ENCODE peak calls at places on chromosomes 11 and 22, in four cellular contexts. C is K562, E is HepG2, L is H1. O is an unnamed sample.

GRCh38 chr22:44957267-44957905 is 52.4 kb downstream of the PHF21B start:
- DNase-seq in E (peak), C (no peak), L (no peak), O (no peak)

GRCh38 chr11:115084191-115084590 is 405.9 kb downstream of the NXPE2 start:
- DNase-seq in L (no peak), E (no peak), C (no peak), O (no peak)

GRCh38 chr11:65132988-65133700 is 1.2 kb downstream of the SYVN1 start:
- DNase-seq in E (peak), L (peak), C (peak), O (peak)

GRCh38 chr11:93831343-93832082 is 18.9 kb downstream of the VSTM5 start:
- DNase-seq in C (no peak), E (no peak), L (no peak), O (no peak)

GRCh38 chr22:42883121-42883520 is 26.0 kb upstream of the ARFGAP3 start:
- DNase-seq in C (no peak), E (no peak), L (no peak), O (no peak)

GRCh38 chr11:112318193-112318592 is 57.5 kb upstream of the PLET1 start:
- DNase-seq in C (no peak), E (no peak), L (no peak), O (peak)

GRCh38 chr22:19168088-19168890 is 10.2 kb downstream of the SLC25A1 start:
- DNase-seq in L (no peak), E (no peak), C (peak), O (no peak)

GRCh38 chr22:41544671-41545476 is 604 bp upstream of the POLR3H start:
- DNase-seq in E (no peak), C (no peak), L (no peak), O (no peak)

GRCh38 chr11:19378814-19379213 is 138.1 kb upstream of the E2F8 start:
- DNase-seq in C (no peak), E (no peak), L (no peak), O (no peak)

GRCh38 chr11:72989727-72990126 is 152.4 kb downstream of the FCHSD2 start:
- DNase-seq in C (no peak), L (no peak), E (no peak), O (no peak)

GRCh38 chr11:7955191-7955590 is 10.1 kb downstream of the NLRP10 start:
- DNase-seq in L (no peak), E (no peak), C (no peak), O (no peak)

GRCh38 chr22:17754233-17754925 is 19.9 kb downstream of the BID start:
- DNase-seq in C (no peak), E (no peak), L (no peak), O (no peak)

GRCh38 chr11:121412000-121412587 is 40.0 kb upstream of the SORL1 start:
- DNase-seq in C (no peak), L (no peak), E (no peak), O (no peak)

GRCh38 chr11:93929407-93929806 is 79.0 kb upstream of the VSTM5 start:
- DNase-seq in E (no peak), C (no peak), L (no peak), O (no peak)

GRCh38 chr22:27880778-27881394 is 38.2 kb downstream of the PITPNB start:
- DNase-seq in C (peak), L (no peak), E (peak), O (peak)

GRCh38 chr11:18280438-18281046 is 14.5 kb downstream of the SAA1 start:
- DNase-seq in C (no peak), E (no peak), L (no peak), O (no peak)

GRCh38 chr11:120334894-120335462 is 1.2 kb upstream of the ARHGEF12 start:
- DNase-seq in E (peak), L (peak), C (peak), O (no peak)

GRCh38 chr22:49197986-49198704 is 629.5 kb downstream of the BRD1 start:
- DNase-seq in L (no peak), E (no peak), C (no peak), O (no peak)

GRCh38 chr11:95985174-95985808 is 61.4 kb upstream of the MTMR2 start:
- DNase-seq in C (no peak), E (no peak), L (no peak), O (no peak)
- TF ChIP-seq ZNF274 in C (no peak), E (no peak), L (no peak), O (no peak)

GRCh38 chr11:84855846-84856245 is 771.3 kb downstream of the DLG2 start:
- DNase-seq in L (no peak), C (no peak), E (no peak), O (no peak)

GRCh38 chr11:84854498-84854880 is 772.7 kb downstream of the DLG2 start:
- DNase-seq in C (no peak), E (no peak), L (no peak), O (no peak)

GRCh38 chr11:84857746-84858145 is 769.4 kb downstream of the DLG2 start:
- DNase-seq in C (no peak), E (no peak), L (no peak), O (no peak)

GRCh38 chr11:84853841-84854497 is 773.2 kb downstream of the DLG2 start:
- DNase-seq in L (no peak), E (no peak), C (no peak), O (no peak)
- TF ChIP-seq FOSL1 in L (no peak), E (no peak), C (no peak), O (no peak)

DNA sequence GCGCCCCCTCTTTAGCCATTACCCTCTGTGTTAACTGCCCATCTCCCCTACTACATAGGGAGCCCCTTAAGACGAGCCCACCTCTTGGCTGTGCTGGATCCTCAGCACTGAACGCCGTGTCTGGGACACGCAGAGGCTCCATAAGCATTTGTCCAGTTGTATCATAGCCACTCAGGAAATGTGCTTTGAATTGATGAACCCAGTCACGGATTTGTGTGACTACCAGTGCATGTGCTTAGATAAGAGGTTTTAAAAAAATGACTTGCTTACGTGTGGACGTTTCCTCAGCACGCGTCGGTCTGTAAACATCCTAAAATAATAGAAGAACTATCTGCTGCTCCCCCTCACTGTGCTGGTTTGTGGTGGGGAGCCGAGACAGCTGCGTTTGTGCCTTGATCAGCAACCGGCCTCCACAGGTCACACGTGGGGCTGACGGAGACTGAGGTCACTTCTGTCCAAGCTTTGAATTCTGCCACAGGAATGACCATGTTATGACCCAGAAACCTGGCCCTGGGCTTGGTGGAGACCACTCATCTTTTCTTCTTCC is 4.2 kb downstream of the MICAL2 start:
- DNase-seq in L (no peak), C (peak), E (no peak), O (no peak)
- TF ChIP-seq SIN3A in L (no peak), C (no peak), E (no peak), O (no peak)

GRCh38 chr11:11533751-11534150 is 88.1 kb downstream of the GALNT18 start:
- DNase-seq in E (no peak), L (no peak), C (no peak), O (no peak)
- TF ChIP-seq ZNF274 in E (no peak), L (no peak), C (no peak), O (no peak)

GRCh38 chr11:131658414-131658813 is 288.0 kb downstream of the NTM start:
- DNase-seq in C (no peak), E (no peak), L (no peak), O (no peak)
- TF ChIP-seq FOSL1 in C (no peak), E (no peak), L (no peak), O (no peak)

GRCh38 chr22:31585161-31585859 is 76.7 kb downstream of the PISD start:
- DNase-seq in L (no peak), E (peak), C (peak), O (no peak)
- TF ChIP-seq SIN3A in L (no peak), E (no peak), C (no peak), O (no peak)

DNA sequence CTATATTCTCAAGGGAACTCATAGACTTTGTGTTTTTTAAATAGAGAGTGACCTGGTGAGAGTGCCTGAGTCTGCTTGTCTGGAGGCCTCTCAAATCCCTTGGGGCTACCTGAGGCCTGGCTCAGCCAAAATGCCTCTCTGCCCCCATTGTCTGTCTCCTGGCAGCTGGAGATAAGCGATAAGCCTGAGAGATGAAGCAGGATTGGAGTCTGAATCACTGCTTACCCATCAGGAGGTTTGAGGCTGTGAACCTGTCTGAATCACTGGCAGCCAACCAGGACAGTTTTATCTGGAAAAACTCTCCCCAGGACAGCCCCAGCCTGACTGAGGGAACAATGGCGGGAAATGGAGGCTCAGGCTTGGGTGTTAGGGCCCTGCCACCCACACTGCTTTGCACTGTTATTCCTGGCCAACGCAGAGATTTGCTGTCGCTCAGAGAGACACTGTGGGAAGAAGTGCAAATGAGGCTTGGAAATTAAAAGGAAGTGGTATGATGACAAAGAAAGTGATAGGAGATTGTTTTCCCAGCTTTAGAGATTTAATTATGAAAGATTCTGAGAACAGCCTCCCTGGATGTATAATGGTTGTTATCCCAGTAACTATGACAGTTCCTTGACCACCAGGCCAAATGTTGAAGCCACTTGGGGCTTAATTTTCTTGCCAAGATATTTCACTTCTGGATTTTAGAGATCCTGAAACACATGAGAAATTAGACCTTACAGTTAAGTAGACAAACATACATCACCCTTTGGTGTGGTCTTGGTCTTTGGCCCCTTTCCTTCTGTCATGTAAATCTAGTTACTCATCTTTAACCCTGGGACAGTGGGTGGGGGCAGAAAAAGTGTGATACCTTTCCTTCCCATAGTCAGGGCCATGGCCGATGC is 102.1 kb downstream of the RASSF10 start:
- DNase-seq in C (peak), E (no peak), L (no peak), O (no peak)
- TF ChIP-seq ZNF274 in C (no peak), E (no peak), L (no peak), O (no peak)